ENCODE peak calls at places on chromosomes 4 and X, in eight cellular contexts. V is heart right ventricle, H is NB4, J is tibial artery, Z is HCT116, A is left ventricle myocardium inferior, K is OCI-LY7, I is WTC11. L is an unnamed sample.

GRCh38 chr4:46931981-46932380 is 22.9 kb upstream of the COX7B2 start:
- DNase-seq in V (peak), H (peak), J (no peak), Z (no peak), A (no peak), K (peak), I (peak), L (peak)

GRCh38 chr4:17578482-17578891 is 1.5 kb downstream of the LAP3 start:
- DNase-seq in V (no peak), H (peak), J (no peak), Z (no peak), A (no peak), K (peak), I (no peak), L (no peak)

GRCh38 chr4:152258804-152259708 is 276.8 kb downstream of the FBXW7 start:
- DNase-seq in V (no peak), H (no peak), J (no peak), Z (peak), A (no peak), K (no peak), I (no peak), L (peak)

GRCh38 chrX:130111935-130112221 is 1.6 kb upstream of the ELF4 start:
- DNase-seq in V (no peak), H (peak), J (no peak), Z (no peak), A (no peak), K (no peak), I (no peak), L (no peak)

GRCh38 chrX:110420771-110421498 is 62.3 kb downstream of the RTL9 start:
- DNase-seq in V (no peak), H (peak), J (no peak), Z (no peak), A (no peak), K (no peak), I (no peak), L (no peak)

GRCh38 chrX:103157511-103158316 is 57.2 kb upstream of the BEX4 start:
- DNase-seq in V (peak), H (peak), J (no peak), Z (no peak), A (no peak), K (peak), I (no peak), L (peak)

GRCh38 chr4:3486556-3487270 is 23.6 kb downstream of the DOK7 start:
- DNase-seq in V (no peak), H (no peak), J (no peak), Z (no peak), A (no peak), K (peak), I (no peak), L (no peak)

GRCh38 chr4:154578919-154579318 is 11.6 kb downstream of the FGA start:
- DNase-seq in V (no peak), H (no peak), J (no peak), Z (no peak), A (no peak), K (no peak), I (no peak), L (peak)

GRCh38 chrX:153533041-153533565 is 15.7 kb downstream of the ATP2B3 start:
- DNase-seq in V (no peak), H (no peak), J (no peak), Z (no peak), A (no peak), K (no peak), I (no peak), L (no peak)

GRCh38 chrX:65928522-65928921 is 111.4 kb downstream of the VSIG4 start:
- DNase-seq in V (no peak), H (no peak), J (no peak), Z (no peak), A (no peak), K (no peak), I (no peak), L (no peak)

GRCh38 chr4:121358473-121358872 is 22.3 kb downstream of the QRFPR start:
- DNase-seq in V (no peak), H (peak), J (no peak), Z (peak), A (no peak), K (no peak), I (no peak), L (peak)

GRCh38 chrX:140190441-140191108 is 225.3 kb upstream of the CXorf66 start:
- DNase-seq in V (no peak), H (no peak), J (no peak), Z (no peak), A (no peak), K (no peak), I (no peak), L (peak)

GRCh38 chr4:123325241-123325681 is 71.3 kb upstream of the SPRY1 start:
- DNase-seq in V (no peak), H (peak), J (no peak), Z (no peak), A (no peak), K (peak), I (no peak), L (no peak)

GRCh38 chr4:140834866-140835495 is 78.8 kb upstream of the TBC1D9 start:
- DNase-seq in V (no peak), H (no peak), J (no peak), Z (no peak), A (no peak), K (no peak), I (no peak), L (no peak)

GRCh38 chr4:100288811-100289529 is 98.7 kb upstream of the DDIT4L start:
- DNase-seq in V (no peak), H (no peak), J (no peak), Z (no peak), A (no peak), K (no peak), I (no peak), L (no peak)

GRCh38 chrX:83008415-83008814 is 499.7 kb upstream of the POU3F4 start:
- DNase-seq in V (no peak), H (peak), J (no peak), Z (no peak), A (no peak), K (peak), I (no peak), L (peak)
- TF ChIP-seq CTCF in V (peak), H (no peak), J (no peak), Z (peak), A (peak), K (peak), I (no peak), L (peak)

GRCh38 chr4:187335339-187335738 is 611.7 kb upstream of the FAT1 start:
- DNase-seq in V (no peak), H (no peak), J (no peak), Z (no peak), A (no peak), K (no peak), I (no peak), L (no peak)
- TF ChIP-seq CTCF in V (no peak), H (no peak), J (no peak), Z (no peak), A (no peak), K (no peak), I (no peak), L (no peak)

GRCh38 chr4:118004088-118004487 is 30.2 kb upstream of the NDST3 start:
- DNase-seq in V (no peak), H (no peak), J (no peak), Z (no peak), A (no peak), K (no peak), I (no peak), L (no peak)

GRCh38 chr4:118005883-118006282 is 28.4 kb upstream of the NDST3 start:
- DNase-seq in V (no peak), H (no peak), J (no peak), Z (no peak), A (no peak), K (no peak), I (no peak), L (no peak)
- TF ChIP-seq CTCF in V (no peak), H (peak), J (no peak), Z (peak), A (no peak), K (peak), I (peak), L (no peak)

DNA sequence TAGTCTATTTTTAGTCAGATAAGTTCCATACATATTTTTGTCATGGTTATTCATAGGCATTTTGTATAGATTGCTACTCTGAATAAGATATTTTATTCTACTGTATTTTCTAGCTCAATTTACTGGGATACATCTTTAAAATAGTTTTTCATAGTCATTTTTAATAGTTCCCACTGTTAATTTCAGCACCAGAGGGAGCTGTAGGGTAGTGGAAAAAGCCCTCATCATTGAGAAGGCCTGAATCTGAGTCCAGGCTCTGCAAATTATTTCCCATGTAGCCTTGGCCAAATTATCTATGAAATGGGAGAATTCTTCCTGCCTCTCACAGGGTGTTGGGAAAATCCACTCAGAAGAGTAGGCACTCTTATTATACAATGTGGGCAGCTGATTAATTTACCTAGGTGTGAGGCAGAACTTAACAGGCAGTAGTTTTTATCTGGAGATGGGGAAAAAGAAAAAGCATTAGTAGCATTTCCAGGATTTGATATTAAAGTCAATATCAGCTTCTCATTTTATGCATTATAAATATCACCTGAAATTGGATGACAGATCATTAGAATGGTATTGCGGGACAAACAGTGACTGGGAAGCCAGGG is 102.9 kb upstream of the PAQR3 start:
- DNase-seq in V (peak), H (peak), J (no peak), Z (peak), A (no peak), K (peak), I (no peak), L (peak)
- TF ChIP-seq CTCF in V (peak), H (peak), J (peak), Z (peak), A (peak), K (peak), I (peak), L (peak)

GRCh38 chrX:120450163-120450562 is 18.9 kb downstream of the LAMP2 start:
- DNase-seq in V (no peak), H (peak), J (no peak), Z (no peak), A (no peak), K (peak), I (no peak), L (no peak)
- TF ChIP-seq CTCF in V (no peak), H (no peak), J (no peak), Z (peak), A (no peak), K (peak), I (no peak), L (peak)

DNA sequence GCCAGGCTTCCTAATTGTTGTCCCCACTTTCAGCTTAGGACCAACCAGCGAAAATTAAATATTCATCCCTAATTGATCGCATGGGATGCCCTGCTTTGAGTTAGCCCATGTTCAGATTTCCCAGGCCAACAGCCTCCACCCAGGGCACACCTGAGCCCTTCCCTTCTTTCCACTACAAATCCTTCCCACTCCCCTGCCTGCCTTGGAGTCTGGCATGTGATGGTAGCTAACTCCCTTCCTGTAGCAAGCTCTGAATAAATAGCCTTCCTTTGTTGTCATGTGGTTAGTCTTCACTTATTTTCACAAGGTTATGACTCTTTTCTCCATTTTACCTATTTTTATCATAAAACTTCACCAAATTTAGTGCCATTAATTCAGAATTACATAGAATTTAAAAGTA is 166.6 kb upstream of the CPEB2 start:
- DNase-seq in V (no peak), H (no peak), J (no peak), Z (no peak), A (no peak), K (no peak), I (no peak), L (no peak)
- TF ChIP-seq CTCF in V (no peak), H (no peak), J (no peak), Z (no peak), A (no peak), K (no peak), I (no peak), L (no peak)